ENCODE peak calls at places on chromosome 10, in seven cellular contexts. S is activated CD4-positive, CD25-positive, alpha-beta regulatory T cell treated with anti-CD3 and anti-CD28 coated beads, Interleukin-2, amount 50 U/mL, for 24 hours; C is left lung; J is heart left ventricle; L is stimulated activated naive B cell treated with anti-CD40 and anti-IgM and Interleukin-4, amounts not matched to agents 10 μg/mL and 1 μg/mL and 100 μg/mL, for 72 hours; U is psoas muscle; P is activated naive CD8-positive, alpha-beta T cell treated with anti-CD3 and anti-CD28 coated beads, Interleukin-2, amount 10 ng/mL, durations not matched to agents 7 days and 5 days. F is an unnamed sample.

GRCh38 chr10:12888470-12888869 is 113.0 kb downstream of the CCDC3 start:
- ATAC-seq in C (no peak), S (no peak), P (no peak), U (no peak), L (no peak), J (no peak), F (no peak)

GRCh38 chr10:60043561-60043960 is 137.2 kb upstream of the CCDC6 start:
- ATAC-seq in U (no peak), J (peak), L (no peak), C (peak), P (no peak), S (no peak), F (no peak)

GRCh38 chr10:34739915-34740314 is 75.2 kb downstream of the PARD3 start:
- ATAC-seq in P (no peak), L (no peak), C (peak), U (peak), J (peak), S (no peak), F (no peak)

GRCh38 chr10:34116780-34117179 is 698.3 kb downstream of the PARD3 start:
- ATAC-seq in U (peak), L (no peak), S (no peak), J (peak), P (no peak), C (no peak), F (no peak)

GRCh38 chr10:68125770-68126169 is 16.5 kb downstream of the MYPN start:
- ATAC-seq in U (peak), L (no peak), C (no peak), S (no peak), J (peak), P (no peak), F (peak)

GRCh38 chr10:412109-412508 is 276.9 kb downstream of the ZMYND11 start:
- ATAC-seq in L (no peak), J (no peak), U (no peak), C (no peak), S (no peak), P (no peak), F (peak)

GRCh38 chr10:32103721-32104120 is 47.5 kb upstream of the KIF5B start:
- ATAC-seq in P (no peak), J (no peak), C (no peak), U (no peak), S (no peak), L (no peak), F (no peak)

GRCh38 chr10:17007836-17008235 is 121.8 kb downstream of the CUBN start:
- ATAC-seq in P (no peak), S (no peak), C (peak), U (no peak), L (no peak), J (no peak), F (no peak)

GRCh38 chr10:34794835-34795234 is 20.3 kb downstream of the PARD3 start:
- ATAC-seq in C (no peak), J (no peak), U (peak), L (no peak), P (no peak), S (no peak), F (no peak)

GRCh38 chr10:23171232-23171876 is 20.8 kb upstream of the PTF1A start:
- ATAC-seq in S (no peak), L (no peak), J (no peak), U (no peak), P (no peak), C (peak), F (no peak)

GRCh38 chr10:99562631-99563030 is 29.9 kb downstream of the NKX2-3 start:
- ATAC-seq in P (no peak), C (no peak), J (no peak), L (peak), U (no peak), S (no peak), F (peak)

GRCh38 chr10:111034598-111035310 is 42.1 kb upstream of the ADRA2A start:
- ATAC-seq in U (no peak), J (no peak), L (no peak), C (no peak), P (no peak), S (no peak), F (no peak)

GRCh38 chr10:59622320-59622901 is 87.2 kb downstream of the SLC16A9 start:
- ATAC-seq in C (peak), S (no peak), P (no peak), J (peak), L (peak), U (no peak), F (peak)

GRCh38 chr10:80474920-80475319 is 20.8 kb downstream of the TSPAN14 start:
- ATAC-seq in L (no peak), S (no peak), P (no peak), U (no peak), C (no peak), J (no peak), F (no peak)

GRCh38 chr10:23310443-23310842 is 34.2 kb downstream of the C10orf67 start:
- ATAC-seq in L (no peak), C (peak), J (no peak), P (no peak), U (no peak), S (no peak), F (no peak)

GRCh38 chr10:30127120-30127541 is 67.7 kb upstream of the JCAD start:
- ATAC-seq in L (no peak), J (peak), U (no peak), S (no peak), P (no peak), C (no peak), F (no peak)

GRCh38 chr10:9097991-9098306 is 1043.5 kb downstream of the GATA3 start:
- ATAC-seq in C (no peak), S (no peak), P (no peak), J (no peak), L (no peak), U (no peak), F (no peak)

GRCh38 chr10:129922598-129923123 is 41.4 kb downstream of the EBF3 start:
- ATAC-seq in J (no peak), U (no peak), P (no peak), C (no peak), L (no peak), S (no peak), F (no peak)

GRCh38 chr10:13404791-13405190 is 56.7 kb upstream of the SEPHS1 start:
- ATAC-seq in S (no peak), U (no peak), P (no peak), C (no peak), J (no peak), L (no peak), F (no peak)

GRCh38 chr10:114822771-114823463 is 1.3 kb downstream of the FHIP2A start:
- ATAC-seq in C (peak), U (no peak), P (no peak), S (no peak), L (no peak), J (no peak), F (no peak)

F was measured in stimulated activated memory B cell treated with anti-CD40 and anti-IgM and Interleukin-4, amounts not matched to agents 10 μg/mL and 1 μg/mL and 100 μg/mL, for 72 hours.